ENCODE peak calls at places on chromosome 10, in eight cellular contexts. W is uterus, M is NB4, K is dorsolateral prefrontal cortex, R is neural crest cell, C is lower lobe of right lung, O is endothelial cell, E is left ventricle myocardium inferior. B is an unnamed sample.

GRCh38 chr10:124461642-124462347 is at the start of gene LHPP:
- DNase-seq in W (peak), M (peak), K (peak), R (peak), C (peak), O (peak), E (peak), B (peak)

GRCh38 chr10:120085386-120085785 is 192.9 kb downstream of the SEC23IP start:
- DNase-seq in W (no peak), M (no peak), K (no peak), R (no peak), C (no peak), O (no peak), E (no peak), B (no peak)

GRCh38 chr10:68742397-68742796 is 21.4 kb downstream of the CCAR1 start:
- DNase-seq in W (no peak), M (no peak), K (no peak), R (no peak), C (no peak), O (no peak), E (no peak), B (no peak)

GRCh38 chr10:43261578-43261965 is 5.3 kb downstream of the RASGEF1A start:
- DNase-seq in W (no peak), M (no peak), K (no peak), R (no peak), C (no peak), O (no peak), E (no peak), B (no peak)

GRCh38 chr10:62916157-62916603 is 100.0 kb upstream of the EGR2 start:
- DNase-seq in W (no peak), M (no peak), K (no peak), R (no peak), C (no peak), O (no peak), E (no peak), B (no peak)

GRCh38 chr10:123119081-123119480 is 16.7 kb upstream of the HMX3 start:
- DNase-seq in W (no peak), M (no peak), K (no peak), R (no peak), C (no peak), O (no peak), E (no peak), B (no peak)

GRCh38 chr10:89869180-89869579 is 167.8 kb downstream of the KIF20B start:
- DNase-seq in W (no peak), M (no peak), K (no peak), R (no peak), C (no peak), O (no peak), E (no peak), B (no peak)

GRCh38 chr10:37496061-37496460 is 361.3 kb downstream of the ZNF248 start:
- DNase-seq in W (no peak), M (no peak), K (no peak), R (no peak), C (no peak), O (no peak), E (no peak), B (no peak)

GRCh38 chr10:112208292-112208691 is 24.7 kb upstream of the GPAM start:
- DNase-seq in W (no peak), M (no peak), K (no peak), R (no peak), C (no peak), O (no peak), E (no peak), B (no peak)

GRCh38 chr10:29691564-29692064 is 56.8 kb upstream of the SVIL start:
- DNase-seq in W (peak), M (no peak), K (no peak), R (no peak), C (no peak), O (no peak), E (no peak), B (no peak)

GRCh38 chr10:9147475-9147874 is 1093.0 kb downstream of the GATA3 start:
- DNase-seq in W (no peak), M (no peak), K (no peak), R (no peak), C (no peak), O (no peak), E (no peak), B (no peak)

GRCh38 chr10:90417466-90418210 is 440.2 kb downstream of the HTR7 start:
- DNase-seq in W (no peak), M (no peak), K (no peak), R (no peak), C (no peak), O (no peak), E (no peak), B (no peak)

GRCh38 chr10:15369642-15370211 is 1.4 kb downstream of the FAM171A1 start:
- DNase-seq in W (no peak), M (no peak), K (no peak), R (peak), C (no peak), O (no peak), E (peak), B (peak)

GRCh38 chr10:88743999-88744398 is 15.8 kb upstream of the LIPN start:
- DNase-seq in W (no peak), M (no peak), K (no peak), R (no peak), C (no peak), O (no peak), E (no peak), B (peak)

GRCh38 chr10:21518629-21519321 is 6.7 kb downstream of the SKIDA1 start:
- DNase-seq in W (no peak), M (no peak), K (no peak), R (no peak), C (peak), O (no peak), E (no peak), B (no peak)

GRCh38 chr10:126670056-126670743 is at the start of gene C10orf90:
- DNase-seq in W (no peak), M (no peak), K (no peak), R (no peak), C (no peak), O (no peak), E (no peak), B (no peak)

GRCh38 chr10:117477961-117478670 is 64.4 kb upstream of the EMX2 start:
- DNase-seq in W (no peak), M (peak), K (no peak), R (no peak), C (no peak), O (no peak), E (no peak), B (no peak)

GRCh38 chr10:46299531-46300366 is 13.0 kb downstream of the ANTXRL start:
- DNase-seq in W (no peak), M (peak), K (no peak), R (no peak), C (no peak), O (no peak), E (no peak), B (peak)

GRCh38 chr10:47261121-47261520 is 38.9 kb upstream of the GDF10 start:
- DNase-seq in W (no peak), M (peak), K (no peak), R (no peak), C (no peak), O (no peak), E (no peak), B (no peak)

GRCh38 chr10:86585037-86585725 is 63.6 kb upstream of the WAPL start:
- DNase-seq in W (peak), M (peak), K (peak), R (peak), C (peak), O (peak), E (peak), B (peak)

GRCh38 chr10:32077896-32078295 is 21.7 kb upstream of the KIF5B start:
- DNase-seq in W (peak), M (no peak), K (no peak), R (no peak), C (no peak), O (no peak), E (peak), B (no peak)

GRCh38 chr10:118449521-118449920 is 107.4 kb upstream of the FAM204A start:
- DNase-seq in W (no peak), M (no peak), K (no peak), R (no peak), C (no peak), O (no peak), E (no peak), B (peak)

GRCh38 chr10:114520453-114520852 is 116.2 kb upstream of the AFAP1L2 start:
- DNase-seq in W (no peak), M (peak), K (no peak), R (no peak), C (no peak), O (no peak), E (no peak), B (no peak)

GRCh38 chr10:18044976-18045720 is 93.4 kb downstream of the SLC39A12 start:
- DNase-seq in W (no peak), M (peak), K (no peak), R (no peak), C (no peak), O (no peak), E (no peak), B (no peak)

GRCh38 chr10:125151824-125152634 is 8.3 kb downstream of the CTBP2 start:
- DNase-seq in W (peak), M (no peak), K (no peak), R (no peak), C (peak), O (no peak), E (peak), B (peak)

GRCh38 chr10:98170249-98171117 is 36.0 kb downstream of the R3HCC1L start:
- DNase-seq in W (peak), M (peak), K (no peak), R (peak), C (no peak), O (peak), E (no peak), B (peak)

GRCh38 chr10:20492447-20492846 is 404.7 kb downstream of the NEBL start:
- DNase-seq in W (no peak), M (peak), K (no peak), R (no peak), C (no peak), O (no peak), E (no peak), B (no peak)

GRCh38 chr10:86942441-86943315 is 14.7 kb downstream of the MMRN2 start:
- DNase-seq in W (no peak), M (no peak), K (no peak), R (no peak), C (no peak), O (no peak), E (no peak), B (no peak)

GRCh38 chr10:89540550-89540949 is 5.2 kb upstream of the SLC16A12 start:
- DNase-seq in W (no peak), M (no peak), K (no peak), R (no peak), C (no peak), O (no peak), E (no peak), B (no peak)

GRCh38 chr10:97200616-97201015 is 14.9 kb upstream of the SLIT1 start:
- DNase-seq in W (no peak), M (no peak), K (no peak), R (no peak), C (no peak), O (no peak), E (no peak), B (no peak)

GRCh38 chr10:107733328-107733727 is 568.8 kb upstream of the SORCS1 start:
- DNase-seq in W (no peak), M (no peak), K (no peak), R (no peak), C (no peak), O (no peak), E (no peak), B (no peak)

DNA sequence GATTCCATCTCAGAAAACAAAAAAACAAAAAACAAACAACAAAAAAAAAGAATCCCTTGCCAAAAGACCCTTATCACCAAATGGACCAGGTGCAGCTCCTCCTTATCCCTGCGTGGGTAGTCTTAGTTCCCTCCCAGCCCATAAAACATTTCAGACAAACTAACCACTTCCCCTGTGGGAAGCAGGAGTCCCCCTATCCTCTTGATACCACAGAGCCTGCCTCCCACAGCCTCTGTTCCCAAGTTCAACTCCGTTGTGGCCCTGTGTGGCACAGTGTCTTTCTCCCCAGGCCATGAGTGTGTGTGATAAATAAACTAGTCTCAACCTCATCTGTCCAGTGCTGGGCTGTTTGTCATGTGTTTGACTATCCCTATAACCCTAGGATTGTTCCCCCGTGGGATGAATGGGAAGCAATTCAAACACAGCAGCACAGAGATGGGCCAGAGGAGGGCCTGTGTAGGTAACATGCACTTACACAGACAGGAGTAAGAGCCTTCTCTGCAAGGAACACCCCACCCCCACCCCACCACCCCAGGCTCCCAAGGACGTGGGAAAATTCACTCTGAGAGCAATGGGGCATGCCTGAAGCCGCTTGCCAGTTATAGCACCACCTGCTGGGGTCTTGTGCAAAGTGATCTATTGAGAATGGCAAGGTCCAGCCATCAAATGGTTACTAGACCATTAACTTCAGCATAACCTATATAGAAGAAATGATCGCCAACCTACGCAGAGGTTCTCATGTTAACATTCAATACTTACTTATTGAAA is 147.1 kb upstream of the GHITM start:
- DNase-seq in W (no peak), M (peak), K (no peak), R (peak), C (no peak), O (peak), E (no peak), B (peak)
- TF ChIP-seq CTCF in W (no peak), M (peak), K (no peak), R (peak), C (no peak), O (peak), E (no peak), B (peak)

DNA sequence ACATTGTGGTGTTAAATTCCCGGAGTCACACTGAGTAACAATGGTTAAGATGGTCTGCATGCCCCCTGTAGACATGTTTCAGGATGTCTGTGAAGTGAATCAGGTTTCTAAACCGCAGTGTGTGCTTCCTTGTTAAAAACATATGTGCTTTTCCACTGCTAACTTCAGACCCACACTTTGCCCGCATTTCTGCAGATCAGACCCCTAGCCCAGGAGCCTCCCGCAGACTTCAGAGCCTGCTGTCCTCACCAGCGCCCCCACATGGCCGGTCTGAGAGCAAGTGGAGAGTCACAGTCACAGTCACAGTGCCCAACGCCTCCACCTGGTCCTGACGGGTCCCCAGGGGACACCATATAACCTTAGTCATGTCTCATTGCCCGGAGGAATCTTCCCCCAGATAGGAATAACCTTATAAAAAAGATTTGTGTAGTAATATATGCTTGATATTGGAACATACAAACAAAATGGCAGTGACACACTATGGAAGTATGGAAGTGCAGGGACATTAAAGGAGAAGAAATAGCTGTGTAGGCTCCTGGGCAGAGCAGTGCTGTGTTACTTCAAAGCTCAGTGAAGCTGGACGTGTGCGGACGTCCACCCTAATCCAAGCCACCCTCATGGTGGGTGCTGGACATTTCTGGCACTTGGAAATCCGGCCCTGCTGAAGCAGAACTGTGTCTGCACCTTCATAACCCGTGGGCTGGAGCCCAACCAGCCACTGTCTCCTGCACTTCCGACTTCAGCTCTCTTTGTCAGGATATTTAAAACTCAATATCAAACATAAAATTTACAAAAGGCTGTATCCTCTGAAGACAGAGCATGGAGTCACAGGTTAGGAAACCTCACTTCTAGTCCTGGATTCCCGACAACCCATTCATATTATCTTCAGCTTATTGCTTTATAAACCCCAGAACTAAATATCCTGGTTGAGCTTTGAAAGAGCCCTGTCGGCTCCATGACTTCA is 29.0 kb downstream of the GSTO2 start:
- DNase-seq in W (no peak), M (peak), K (no peak), R (peak), C (no peak), O (peak), E (peak), B (peak)
- TF ChIP-seq CTCF in W (no peak), M (peak), K (no peak), R (peak), C (peak), O (peak), E (peak), B (peak)

GRCh38 chr10:16910795-16911164 is 93.6 kb upstream of the RSU1 start:
- DNase-seq in W (no peak), M (peak), K (no peak), R (no peak), C (no peak), O (no peak), E (no peak), B (no peak)
- TF ChIP-seq CTCF in W (no peak), M (no peak), K (no peak), R (no peak), C (no peak), O (no peak), E (no peak), B (no peak)

GRCh38 chr10:71483871-71484270 is 87.2 kb downstream of the CDH23 start:
- DNase-seq in W (no peak), M (no peak), K (no peak), R (no peak), C (no peak), O (no peak), E (no peak), B (no peak)
- TF ChIP-seq CTCF in W (no peak), M (no peak), K (no peak), R (no peak), C (no peak), O (no peak), E (no peak), B (no peak)

DNA sequence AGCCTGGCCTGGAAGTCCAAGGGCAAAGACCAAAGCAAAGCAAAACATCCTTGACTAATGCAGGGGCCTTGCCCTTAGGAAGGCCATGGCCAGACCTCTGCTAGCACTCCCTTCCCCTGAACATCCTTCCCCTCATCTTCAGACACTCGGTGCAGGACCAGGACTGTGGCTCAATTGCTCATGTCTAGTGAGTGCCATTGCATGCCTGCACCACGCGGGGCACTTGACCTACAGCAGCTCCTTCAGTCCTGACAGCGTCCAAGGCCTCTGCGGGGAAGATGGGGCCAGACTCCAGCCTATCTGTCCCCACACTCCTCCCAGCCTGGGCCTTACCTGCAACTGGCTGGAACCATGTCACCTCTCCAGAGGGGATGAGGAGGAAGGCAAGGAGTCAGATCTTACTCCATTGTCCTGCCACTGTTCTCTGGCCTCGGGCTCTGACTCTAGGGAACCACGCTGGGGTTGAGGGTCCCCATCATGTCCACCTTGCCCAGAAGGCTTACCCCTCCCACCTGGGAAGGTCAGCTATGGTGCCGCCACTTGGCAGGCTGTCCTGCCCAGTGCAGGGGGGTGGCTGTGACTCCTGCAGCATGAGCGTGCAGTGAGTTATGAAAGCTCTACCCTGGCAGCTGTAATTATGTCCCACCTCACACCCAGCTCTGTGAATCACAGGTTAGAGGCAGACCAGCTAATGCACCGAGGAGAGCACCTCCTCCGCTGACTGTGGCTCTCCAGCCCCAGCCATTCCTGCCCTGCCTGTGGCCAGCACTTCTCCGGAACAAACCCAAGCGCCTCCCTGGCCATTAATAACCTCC is 16.1 kb downstream of the DRGX start:
- DNase-seq in W (no peak), M (peak), K (no peak), R (no peak), C (no peak), O (no peak), E (no peak), B (peak)
- TF ChIP-seq CTCF in W (no peak), M (peak), K (no peak), R (peak), C (no peak), O (no peak), E (peak), B (peak)

DNA sequence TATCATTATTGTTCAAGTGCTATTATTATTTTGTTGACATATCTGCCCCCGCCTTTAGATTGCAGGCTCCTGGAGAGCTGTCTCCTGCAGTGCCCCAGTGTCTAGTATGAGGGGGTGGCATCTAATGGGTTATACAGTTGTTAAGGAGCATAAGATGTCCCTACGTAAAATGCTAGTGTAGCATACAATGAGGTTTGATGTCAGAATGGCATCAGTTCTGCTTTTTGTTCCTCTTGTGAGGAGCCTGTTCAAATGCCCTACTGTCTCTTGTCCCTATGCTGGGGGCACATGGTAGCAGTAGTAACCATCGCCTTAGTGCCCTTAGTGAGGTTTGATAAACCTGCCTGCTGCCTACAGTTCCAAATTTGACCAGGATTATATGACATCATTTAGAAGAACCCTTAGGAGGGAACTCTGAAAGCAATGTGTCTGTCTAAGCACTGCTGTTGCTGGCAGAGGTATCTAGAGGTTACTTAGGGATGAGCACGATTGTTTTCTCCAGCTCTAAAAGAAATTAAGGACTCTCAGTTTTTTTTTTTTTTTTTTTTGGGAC is 9.7 kb downstream of the CREM start:
- DNase-seq in W (no peak), M (peak), K (no peak), R (no peak), C (no peak), O (no peak), E (no peak), B (no peak)
- TF ChIP-seq CTCF in W (no peak), M (no peak), K (no peak), R (no peak), C (no peak), O (no peak), E (no peak), B (no peak)

DNA sequence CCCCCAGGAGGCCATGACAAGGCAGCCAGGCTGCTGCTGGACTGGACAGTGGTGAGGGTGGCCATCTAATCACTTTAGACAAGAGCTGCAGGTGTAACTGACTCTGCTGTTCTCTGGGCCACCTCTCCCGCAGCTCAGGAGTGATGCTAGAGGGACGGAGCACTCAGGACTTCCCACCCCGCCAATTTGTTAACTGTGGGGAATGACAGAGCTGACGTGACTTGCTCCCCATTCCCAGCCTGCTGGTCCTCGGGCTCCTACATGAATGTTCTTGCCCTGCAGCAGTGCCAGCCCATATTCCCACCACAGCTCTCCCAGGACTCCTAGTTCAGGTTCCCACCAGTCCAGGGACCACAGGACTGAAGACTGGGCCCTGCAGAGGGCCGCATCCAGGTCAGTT is 16.7 kb upstream of the NPFFR1 start:
- DNase-seq in W (no peak), M (no peak), K (no peak), R (no peak), C (no peak), O (no peak), E (no peak), B (no peak)
- TF ChIP-seq CTCF in W (no peak), M (no peak), K (no peak), R (no peak), C (no peak), O (no peak), E (no peak), B (no peak)

B was measured in H9.